ENCODE peak calls at places on chromosomes 4 and X, in four cellular contexts. X is adrenal gland, K is suprapubic skin, L is breast epithelium. R is an unnamed sample.

GRCh38 chr4:147479817-147480216 is 1.1 kb upstream of the EDNRA start:
- DNase-seq in X (peak; percentile 27), K (peak; percentile 64), L (peak; percentile 80), R (peak; percentile 25)

GRCh38 chr4:118124977-118125376 is 90.7 kb downstream of the NDST3 start:
- DNase-seq in X (no peak), K (no peak), L (no peak), R (no peak)

GRCh38 chrX:153802513-153803045 is 8.1 kb downstream of the SSR4 start:
- DNase-seq in X (no peak), K (no peak), L (no peak), R (no peak)

GRCh38 chrX:119101168-119101567 is 26.4 kb downstream of the KIAA1210 start:
- DNase-seq in X (no peak), K (no peak), L (no peak), R (no peak)

GRCh38 chr4:158172558-158173258 is at the start of gene GASK1B:
- DNase-seq in X (peak; percentile 74), K (no peak), L (no peak), R (peak; percentile 54)

GRCh38 chr4:140069068-140069467 is 84.9 kb downstream of the MAML3 start:
- DNase-seq in X (no peak), K (no peak), L (no peak), R (peak; percentile 21)

GRCh38 chrX:67545772-67546495 is 2.1 kb downstream of the AR start:
- DNase-seq in X (no peak), K (peak; percentile 60), L (no peak), R (peak; percentile 7)

GRCh38 chr4:187276786-187277408 is 553.2 kb upstream of the FAT1 start:
- DNase-seq in X (no peak), K (no peak), L (no peak), R (peak; percentile 7)

GRCh38 chrX:113759422-113759821 is 824.5 kb upstream of the HTR2C start:
- DNase-seq in X (no peak), K (no peak), L (no peak), R (no peak)

GRCh38 chrX:49932786-49933185 is 10.4 kb downstream of the CLCN5 start:
- DNase-seq in X (no peak), K (no peak), L (no peak), R (no peak)

GRCh38 chr4:22556411-22556969 is 40.6 kb upstream of the ADGRA3 start:
- DNase-seq in X (no peak), K (no peak), L (no peak), R (no peak)

GRCh38 chrX:149638860-149639259 is 7.3 kb upstream of the TMEM185A start:
- DNase-seq in X (no peak), K (no peak), L (no peak), R (no peak)

GRCh38 chr4:184689681-184690080 is 40.1 kb downstream of the PRIMPOL start:
- DNase-seq in X (no peak), K (no peak), L (no peak), R (no peak)

GRCh38 chrX:39688576-39689373 is 409.0 kb downstream of the BCOR start:
- DNase-seq in X (peak; percentile 50), K (no peak), L (no peak), R (peak; percentile 54)

GRCh38 chr4:144740316-144740715 is 94.4 kb downstream of the HHIP start:
- DNase-seq in X (no peak), K (no peak), L (no peak), R (no peak)

GRCh38 chrX:135740683-135741149 is 27.3 kb downstream of the CT45A3 start:
- DNase-seq in X (peak; percentile 32), K (no peak), L (no peak), R (peak; percentile 27)

GRCh38 chrX:103918584-103919335 is 43.7 kb upstream of the TMSB15B start:
- DNase-seq in X (peak; percentile 66), K (peak; percentile 75), L (no peak), R (peak; percentile 50)

GRCh38 chr4:138668309-138668708 is 347.3 kb upstream of the NOCT start:
- DNase-seq in X (no peak), K (no peak), L (no peak), R (no peak)

GRCh38 chr4:183268556-183268955 is 51.5 kb downstream of the CLDN22 start:
- DNase-seq in X (no peak), K (no peak), L (no peak), R (no peak)

GRCh38 chrX:47180346-47180745 is 13.3 kb upstream of the UBA1 start:
- DNase-seq in X (no peak), K (peak; percentile 20), L (no peak), R (no peak)

GRCh38 chr4:3256230-3257124 is 7.5 kb downstream of the MSANTD1 start:
- DNase-seq in X (peak; percentile 8), K (no peak), L (no peak), R (no peak)

GRCh38 chr4:153789741-153790651 is 1.1 kb upstream of the SFRP2 start:
- DNase-seq in X (no peak), K (no peak), L (no peak), R (no peak)

GRCh38 chrX:49291615-49292337 is 11.7 kb upstream of the GAGE10 start:
- DNase-seq in X (peak; percentile 72), K (no peak), L (no peak), R (peak; percentile 17)

GRCh38 chr4:122329876-122330595 is 48.8 kb upstream of the ADAD1 start:
- DNase-seq in X (no peak), K (no peak), L (no peak), R (no peak)

GRCh38 chr4:186554485-186554884 is 882 bp downstream of the MTNR1A start:
- DNase-seq in X (no peak), K (no peak), L (no peak), R (no peak)

GRCh38 chr4:4289575-4289929 is 402 bp downstream of the LYAR start:
- DNase-seq in X (no peak), K (no peak), L (no peak), R (peak; percentile 9)

GRCh38 chrX:122625821-122626220 is 558.3 kb upstream of the GRIA3 start:
- DNase-seq in X (no peak), K (no peak), L (no peak), R (no peak)

GRCh38 chrX:76172325-76172887 is 456 bp upstream of the PBDC1 start:
- DNase-seq in X (no peak), K (no peak), L (no peak), R (no peak)

GRCh38 chrX:136725446-136726104 is 55.2 kb downstream of the ARHGEF6 start:
- DNase-seq in X (peak; percentile 51), K (no peak), L (peak; percentile 31), R (peak; percentile 68)

GRCh38 chr4:134364928-134365327 is 163.3 kb upstream of the PABPC4L start:
- DNase-seq in X (no peak), K (no peak), L (no peak), R (no peak)

GRCh38 chrX:8586953-8587352 is 122.3 kb downstream of the VCX3B start:
- DNase-seq in X (no peak), K (no peak), L (no peak), R (no peak)
- H3K36me3 ChIP-seq in X (no peaks in the 10 kb centered on the region), K (no peaks in the 10 kb centered on the region), L (no peaks in the 10 kb centered on the region), R (no peaks in the 10 kb centered on the region)

DNA sequence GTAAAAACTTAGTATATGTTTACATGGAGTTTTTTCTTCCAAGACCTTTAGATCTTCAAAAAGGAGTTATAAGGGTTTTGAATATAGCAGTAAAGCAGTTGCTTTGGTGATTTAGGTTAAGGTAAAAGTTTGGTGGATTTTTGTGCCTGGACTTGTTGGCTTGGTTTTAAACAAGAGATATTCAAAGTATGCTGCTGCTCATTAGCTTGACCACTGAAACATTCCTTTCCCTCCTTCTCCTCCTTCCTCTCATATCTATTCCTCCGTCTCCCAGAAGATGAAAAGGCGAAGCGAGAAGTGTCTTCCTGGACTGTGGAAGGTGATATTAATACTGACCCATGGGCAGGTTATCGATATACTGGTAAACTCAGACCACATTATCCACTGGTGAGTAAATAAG is 38.4 kb downstream of the METAP1 start:
- DNase-seq in X (no peak), K (no peak), L (no peak), R (no peak)
- H3K36me3 ChIP-seq in X (no peaks in the 10 kb centered on the region), K (peaks cover 6% of the 10 kb centered on the region), L (no peaks in the 10 kb centered on the region), R (peaks cover 22% of the 10 kb centered on the region)

GRCh38 chr4:75953509-75953908 is 12.7 kb upstream of the NAAA start:
- DNase-seq in X (no peak), K (no peak), L (no peak), R (peak; percentile 8)

GRCh38 chr4:75950416-75950815 is 9.6 kb upstream of the NAAA start:
- DNase-seq in X (no peak), K (no peak), L (no peak), R (no peak)

GRCh38 chr4:75948822-75949444 is 8.1 kb upstream of the NAAA start:
- DNase-seq in X (no peak), K (no peak), L (no peak), R (no peak)
- H3K36me3 ChIP-seq in X (peaks cover 44% of the 10 kb centered on the region), K (peaks cover 60% of the 10 kb centered on the region), L (peaks cover 8% of the 10 kb centered on the region), R (peaks cover 24% of the 10 kb centered on the region)

GRCh38 chrX:71292669-71293379 is 8.7 kb upstream of the ITGB1BP2 start:
- DNase-seq in X (no peak), K (no peak), L (no peak), R (no peak)

GRCh38 chrX:71296806-71297205 is 4.7 kb upstream of the ITGB1BP2 start:
- DNase-seq in X (no peak), K (no peak), L (no peak), R (no peak)

GRCh38 chrX:71285929-71286328 is 2.5 kb downstream of the NONO start:
- DNase-seq in X (no peak), K (no peak), L (no peak), R (no peak)

DNA sequence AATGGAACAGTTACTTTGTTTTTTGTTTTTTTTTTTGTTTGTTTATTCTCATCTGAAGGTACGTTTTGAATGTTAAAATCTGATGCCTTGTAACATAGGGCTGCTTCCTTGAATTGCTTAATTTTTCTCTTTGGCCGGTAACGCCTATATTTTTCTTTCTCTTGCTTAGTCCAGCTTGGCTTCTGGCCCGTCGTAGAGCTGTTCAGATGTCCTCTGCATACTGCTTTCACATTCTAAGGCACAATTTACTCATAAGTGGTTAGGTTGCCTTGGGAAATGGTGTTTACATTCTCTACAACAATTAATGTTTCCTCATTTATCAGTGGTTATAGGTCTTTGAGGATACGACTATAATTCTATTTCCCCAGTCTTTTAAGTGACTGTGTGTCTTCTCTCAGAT is 7.9 kb downstream of the NONO start:
- DNase-seq in X (no peak), K (no peak), L (no peak), R (no peak)
- H3K36me3 ChIP-seq in X (peaks cover 59% of the 10 kb centered on the region), K (peaks cover 57% of the 10 kb centered on the region), L (peaks cover 2% of the 10 kb centered on the region), R (peaks cover 68% of the 10 kb centered on the region)

R was measured in MG63.